ENCODE peak calls at places on chromosome 10, in nine cellular contexts. One of them, this sample, is unnamed. For H3K27me3, the result is how much of the 10 kb centered on the place peaks cover.

GRCh38 chr10:69272620-69273019 is 5.7 kb upstream of the HK1 start:
- DNase-seq in heart left ventricle: no peak
- DNase-seq in esophagus squamous epithelium: no peak
- DNase-seq in AG04450: no peak
- DNase-seq in lung: no peak
- DNase-seq in fibroblast of lung: no peak
- DNase-seq in endodermal cell: no peak
- DNase-seq in mammary epithelial cell: no peak
- DNase-seq in CD8-positive, alpha-beta memory T cell: no peak
- DNase-seq in this sample: no peak

GRCh38 chr10:69421611-69422308 is 5.0 kb upstream of the TACR2 start:
- DNase-seq in heart left ventricle: peak
- DNase-seq in esophagus squamous epithelium: no peak
- DNase-seq in AG04450: no peak
- DNase-seq in lung: peak
- DNase-seq in fibroblast of lung: peak
- DNase-seq in endodermal cell: no peak
- DNase-seq in mammary epithelial cell: no peak
- DNase-seq in CD8-positive, alpha-beta memory T cell: no peak
- DNase-seq in this sample: no peak

GRCh38 chr10:93897070-93897797 is 3.5 kb downstream of the SLC35G1 start:
- DNase-seq in heart left ventricle: no peak
- DNase-seq in esophagus squamous epithelium: no peak
- DNase-seq in AG04450: no peak
- DNase-seq in lung: no peak
- DNase-seq in fibroblast of lung: no peak
- DNase-seq in endodermal cell: no peak
- DNase-seq in mammary epithelial cell: no peak
- DNase-seq in CD8-positive, alpha-beta memory T cell: no peak
- DNase-seq in this sample: no peak

GRCh38 chr10:83012866-83013265 is 1126.4 kb upstream of the GHITM start:
- DNase-seq in heart left ventricle: no peak
- DNase-seq in esophagus squamous epithelium: no peak
- DNase-seq in AG04450: no peak
- DNase-seq in lung: no peak
- DNase-seq in fibroblast of lung: no peak
- DNase-seq in endodermal cell: no peak
- DNase-seq in mammary epithelial cell: peak
- DNase-seq in CD8-positive, alpha-beta memory T cell: no peak
- DNase-seq in this sample: peak

GRCh38 chr10:48447356-48448215 is 141.1 kb downstream of the MAPK8 start:
- DNase-seq in heart left ventricle: no peak
- DNase-seq in esophagus squamous epithelium: no peak
- DNase-seq in AG04450: no peak
- DNase-seq in lung: no peak
- DNase-seq in fibroblast of lung: no peak
- DNase-seq in endodermal cell: no peak
- DNase-seq in mammary epithelial cell: no peak
- DNase-seq in CD8-positive, alpha-beta memory T cell: no peak
- DNase-seq in this sample: no peak

GRCh38 chr10:132419631-132420468 is 22.9 kb downstream of the PWWP2B start:
- DNase-seq in heart left ventricle: no peak
- DNase-seq in esophagus squamous epithelium: no peak
- DNase-seq in AG04450: no peak
- DNase-seq in lung: no peak
- DNase-seq in fibroblast of lung: no peak
- DNase-seq in endodermal cell: peak
- DNase-seq in mammary epithelial cell: no peak
- DNase-seq in CD8-positive, alpha-beta memory T cell: no peak
- DNase-seq in this sample: no peak

GRCh38 chr10:97718659-97719142 is 5.2 kb downstream of the MARVELD1 start:
- DNase-seq in heart left ventricle: no peak
- DNase-seq in esophagus squamous epithelium: peak
- DNase-seq in AG04450: no peak
- DNase-seq in lung: peak
- DNase-seq in fibroblast of lung: peak
- DNase-seq in endodermal cell: no peak
- DNase-seq in mammary epithelial cell: peak
- DNase-seq in CD8-positive, alpha-beta memory T cell: no peak
- DNase-seq in this sample: no peak

GRCh38 chr10:117970962-117971361 is 75.8 kb downstream of the RAB11FIP2 start:
- DNase-seq in heart left ventricle: no peak
- DNase-seq in esophagus squamous epithelium: no peak
- DNase-seq in AG04450: no peak
- DNase-seq in lung: no peak
- DNase-seq in fibroblast of lung: no peak
- DNase-seq in endodermal cell: no peak
- DNase-seq in mammary epithelial cell: no peak
- DNase-seq in CD8-positive, alpha-beta memory T cell: no peak
- DNase-seq in this sample: no peak

DNA sequence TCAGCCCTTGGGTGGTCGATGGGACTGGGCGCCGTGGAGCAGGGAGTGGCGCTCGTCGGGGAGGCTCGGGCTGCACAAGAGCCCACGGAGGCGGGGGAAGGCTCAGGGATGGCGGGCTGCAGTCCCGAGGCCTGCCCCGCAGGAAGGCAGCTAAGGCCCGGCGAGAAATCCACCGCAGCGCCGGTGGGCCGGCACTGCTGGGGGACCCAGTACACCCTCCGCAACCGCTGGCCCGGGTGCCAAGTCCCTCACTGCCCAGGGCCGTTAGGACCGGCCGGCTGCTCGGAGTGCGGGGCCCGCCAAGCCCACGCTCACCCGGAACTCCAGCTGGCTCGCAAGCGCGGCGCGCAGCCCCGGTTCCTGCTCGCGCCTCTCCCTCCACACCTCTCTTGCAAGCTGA is 138.4 kb downstream of the BAMBI start:
- DNase-seq in heart left ventricle: no peak
- DNase-seq in esophagus squamous epithelium: no peak
- DNase-seq in AG04450: no peak
- DNase-seq in lung: no peak
- DNase-seq in fibroblast of lung: no peak
- DNase-seq in endodermal cell: peak
- DNase-seq in mammary epithelial cell: no peak
- DNase-seq in CD8-positive, alpha-beta memory T cell: no peak
- DNase-seq in this sample: no peak
- H3K4me3 ChIP-seq in heart left ventricle: no peak
- H3K4me3 ChIP-seq in esophagus squamous epithelium: no peak
- H3K4me3 ChIP-seq in AG04450: no peak
- H3K4me3 ChIP-seq in lung: no peak
- H3K4me3 ChIP-seq in fibroblast of lung: no peak
- H3K4me3 ChIP-seq in endodermal cell: no peak
- H3K4me3 ChIP-seq in mammary epithelial cell: no peak
- H3K4me3 ChIP-seq in CD8-positive, alpha-beta memory T cell: no peak
- H3K4me3 ChIP-seq in this sample: no peak

DNA sequence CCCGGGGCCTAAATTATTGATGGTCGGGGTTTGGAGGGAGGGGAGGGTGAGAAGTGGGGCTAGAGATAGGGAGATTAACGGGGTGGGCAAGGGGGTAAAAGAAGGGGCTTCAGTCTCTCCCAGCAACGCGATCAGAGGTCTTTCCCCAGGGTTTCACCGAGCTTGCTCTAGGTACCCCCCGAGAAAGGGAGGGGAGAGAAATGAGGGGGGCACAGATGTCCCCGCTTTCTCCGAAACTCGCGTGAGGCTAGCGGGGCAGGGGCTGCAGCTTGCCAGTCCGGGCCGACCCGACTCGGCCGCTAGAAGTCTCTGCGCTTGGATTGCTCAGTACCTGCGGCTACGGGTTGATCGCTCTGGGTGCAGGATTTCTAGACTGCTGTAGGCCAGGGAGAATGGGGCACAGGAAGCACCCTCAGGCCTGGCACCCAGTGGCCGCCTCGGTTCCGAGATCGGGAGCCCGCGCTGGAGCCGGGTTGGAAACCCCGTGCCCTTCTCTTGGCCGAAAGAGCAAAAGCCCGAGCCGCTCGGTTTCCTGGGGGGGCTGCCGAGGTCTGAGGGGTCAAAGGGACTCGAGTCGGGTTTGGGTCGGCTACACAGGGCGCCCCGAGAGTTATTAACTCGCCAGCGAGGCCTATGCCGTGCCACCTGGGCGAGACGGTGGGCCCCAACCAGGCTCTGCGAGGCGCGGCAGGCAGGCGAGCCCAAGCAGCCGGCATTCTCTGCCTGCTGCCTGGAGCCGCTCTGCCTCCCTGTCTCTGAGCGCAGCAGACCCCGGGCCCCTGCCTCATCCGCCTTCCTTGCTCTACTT is 3.1 kb downstream of the PAX2 start:
- DNase-seq in heart left ventricle: no peak
- DNase-seq in esophagus squamous epithelium: no peak
- DNase-seq in AG04450: no peak
- DNase-seq in lung: no peak
- DNase-seq in fibroblast of lung: no peak
- DNase-seq in endodermal cell: peak
- DNase-seq in mammary epithelial cell: no peak
- DNase-seq in CD8-positive, alpha-beta memory T cell: no peak
- DNase-seq in this sample: no peak
- H3K27me3 ChIP-seq in heart left ventricle: half or more
- H3K27me3 ChIP-seq in esophagus squamous epithelium: under half
- H3K27me3 ChIP-seq in AG04450: half or more
- H3K27me3 ChIP-seq in lung: under half
- H3K27me3 ChIP-seq in fibroblast of lung: half or more
- H3K27me3 ChIP-seq in endodermal cell: half or more
- H3K27me3 ChIP-seq in mammary epithelial cell: half or more
- H3K27me3 ChIP-seq in CD8-positive, alpha-beta memory T cell: under half
- H3K27me3 ChIP-seq in this sample: half or more

DNA sequence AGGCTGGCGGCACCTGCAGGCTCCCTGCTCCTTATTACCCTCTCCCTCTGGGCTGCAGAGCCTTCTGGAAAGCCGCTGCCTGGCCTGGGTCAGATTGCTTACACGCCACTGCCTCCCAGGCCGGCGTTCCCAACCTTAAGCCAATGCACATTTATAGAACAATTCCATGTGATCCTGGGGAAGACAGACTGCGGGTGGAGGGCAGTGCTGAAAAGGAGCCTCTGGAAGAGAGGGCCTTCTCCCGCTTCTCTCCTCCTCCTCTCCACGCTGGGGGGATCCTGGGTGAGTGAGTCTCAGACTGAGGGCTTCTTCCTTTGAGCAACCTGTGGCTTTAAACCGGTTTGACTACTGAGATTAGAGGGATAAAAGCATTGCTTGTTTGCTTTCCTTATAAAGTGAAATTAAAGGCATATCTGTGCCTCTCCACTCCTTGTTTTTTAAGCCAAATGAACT is 5.5 kb downstream of the TACC2 start:
- DNase-seq in heart left ventricle: peak
- DNase-seq in esophagus squamous epithelium: no peak
- DNase-seq in AG04450: no peak
- DNase-seq in lung: no peak
- DNase-seq in fibroblast of lung: peak
- DNase-seq in endodermal cell: peak
- DNase-seq in mammary epithelial cell: peak
- DNase-seq in CD8-positive, alpha-beta memory T cell: no peak
- DNase-seq in this sample: no peak
- H3K4me3 ChIP-seq in heart left ventricle: peak
- H3K4me3 ChIP-seq in esophagus squamous epithelium: peak
- H3K4me3 ChIP-seq in AG04450: no peak
- H3K4me3 ChIP-seq in lung: no peak
- H3K4me3 ChIP-seq in fibroblast of lung: no peak
- H3K4me3 ChIP-seq in endodermal cell: no peak
- H3K4me3 ChIP-seq in mammary epithelial cell: no peak
- H3K4me3 ChIP-seq in CD8-positive, alpha-beta memory T cell: no peak
- H3K4me3 ChIP-seq in this sample: no peak

GRCh38 chr10:4351723-4352565 is 474.1 kb upstream of the AKR1E2 start:
- DNase-seq in heart left ventricle: no peak
- DNase-seq in esophagus squamous epithelium: no peak
- DNase-seq in AG04450: no peak
- DNase-seq in lung: no peak
- DNase-seq in fibroblast of lung: peak
- DNase-seq in endodermal cell: no peak
- DNase-seq in mammary epithelial cell: peak
- DNase-seq in CD8-positive, alpha-beta memory T cell: no peak
- DNase-seq in this sample: no peak

GRCh38 chr10:4353059-4353655 is 472.9 kb upstream of the AKR1E2 start:
- DNase-seq in heart left ventricle: no peak
- DNase-seq in esophagus squamous epithelium: no peak
- DNase-seq in AG04450: no peak
- DNase-seq in lung: no peak
- DNase-seq in fibroblast of lung: peak
- DNase-seq in endodermal cell: peak
- DNase-seq in mammary epithelial cell: no peak
- DNase-seq in CD8-positive, alpha-beta memory T cell: no peak
- DNase-seq in this sample: no peak

GRCh38 chr10:4354382-4354812 is 471.6 kb upstream of the AKR1E2 start:
- DNase-seq in heart left ventricle: no peak
- DNase-seq in esophagus squamous epithelium: no peak
- DNase-seq in AG04450: no peak
- DNase-seq in lung: no peak
- DNase-seq in fibroblast of lung: no peak
- DNase-seq in endodermal cell: no peak
- DNase-seq in mammary epithelial cell: peak
- DNase-seq in CD8-positive, alpha-beta memory T cell: no peak
- DNase-seq in this sample: peak

GRCh38 chr10:4353964-4354363 is 472.0 kb upstream of the AKR1E2 start:
- DNase-seq in heart left ventricle: no peak
- DNase-seq in esophagus squamous epithelium: no peak
- DNase-seq in AG04450: no peak
- DNase-seq in lung: no peak
- DNase-seq in fibroblast of lung: peak
- DNase-seq in endodermal cell: no peak
- DNase-seq in mammary epithelial cell: peak
- DNase-seq in CD8-positive, alpha-beta memory T cell: no peak
- DNase-seq in this sample: peak

GRCh38 chr10:4352566-4352961 is 473.4 kb upstream of the AKR1E2 start:
- DNase-seq in heart left ventricle: peak
- DNase-seq in esophagus squamous epithelium: no peak
- DNase-seq in AG04450: no peak
- DNase-seq in lung: no peak
- DNase-seq in fibroblast of lung: peak
- DNase-seq in endodermal cell: peak
- DNase-seq in mammary epithelial cell: no peak
- DNase-seq in CD8-positive, alpha-beta memory T cell: no peak
- DNase-seq in this sample: no peak
- H3K27me3 ChIP-seq in heart left ventricle: under half
- H3K27me3 ChIP-seq in esophagus squamous epithelium: under half
- H3K27me3 ChIP-seq in AG04450: under half
- H3K27me3 ChIP-seq in lung: under half
- H3K27me3 ChIP-seq in fibroblast of lung: under half
- H3K27me3 ChIP-seq in endodermal cell: under half
- H3K27me3 ChIP-seq in mammary epithelial cell: under half
- H3K27me3 ChIP-seq in CD8-positive, alpha-beta memory T cell: under half
- H3K27me3 ChIP-seq in this sample: under half

GRCh38 chr10:18700555-18700850 is 41.3 kb downstream of the ARL5B start:
- DNase-seq in heart left ventricle: no peak
- DNase-seq in esophagus squamous epithelium: no peak
- DNase-seq in AG04450: no peak
- DNase-seq in lung: no peak
- DNase-seq in fibroblast of lung: no peak
- DNase-seq in endodermal cell: no peak
- DNase-seq in mammary epithelial cell: no peak
- DNase-seq in CD8-positive, alpha-beta memory T cell: no peak
- DNase-seq in this sample: no peak
- H3K4me3 ChIP-seq in heart left ventricle: no peak
- H3K4me3 ChIP-seq in esophagus squamous epithelium: no peak
- H3K4me3 ChIP-seq in AG04450: no peak
- H3K4me3 ChIP-seq in lung: no peak
- H3K4me3 ChIP-seq in fibroblast of lung: no peak
- H3K4me3 ChIP-seq in endodermal cell: no peak
- H3K4me3 ChIP-seq in mammary epithelial cell: no peak
- H3K4me3 ChIP-seq in CD8-positive, alpha-beta memory T cell: no peak
- H3K4me3 ChIP-seq in this sample: no peak

GRCh38 chr10:35488228-35488627 is 116.9 kb upstream of the GJD4 start:
- DNase-seq in heart left ventricle: no peak
- DNase-seq in esophagus squamous epithelium: no peak
- DNase-seq in AG04450: no peak
- DNase-seq in lung: no peak
- DNase-seq in fibroblast of lung: no peak
- DNase-seq in endodermal cell: no peak
- DNase-seq in mammary epithelial cell: no peak
- DNase-seq in CD8-positive, alpha-beta memory T cell: no peak
- DNase-seq in this sample: no peak
- H3K27me3 ChIP-seq in heart left ventricle: under half
- H3K27me3 ChIP-seq in esophagus squamous epithelium: under half
- H3K27me3 ChIP-seq in AG04450: under half
- H3K27me3 ChIP-seq in lung: under half
- H3K27me3 ChIP-seq in fibroblast of lung: under half
- H3K27me3 ChIP-seq in endodermal cell: under half
- H3K27me3 ChIP-seq in mammary epithelial cell: under half
- H3K27me3 ChIP-seq in CD8-positive, alpha-beta memory T cell: under half
- H3K27me3 ChIP-seq in this sample: under half